ENCODE peak calls at places on chromosomes 12 and 14, in five cellular contexts. C is hippocampal formation; H is GM23248; A is CD4-positive, alpha-beta memory T cell; G is NCI-H345. Z is an unnamed sample.

GRCh38 chr12:57692500-57692899 is 1.4 kb upstream of the OS9 start:
- DNase-seq in G (no peak), C (no peak), H (no peak), A (no peak), Z (no peak)

GRCh38 chr12:132592261-132592970 is 18.0 kb downstream of the LRCOL1 start:
- DNase-seq in G (no peak), H (no peak), A (no peak), C (no peak), Z (no peak)

GRCh38 chr12:47832263-47832933 is 12.7 kb upstream of the HDAC7 start:
- DNase-seq in A (no peak), G (no peak), H (no peak), C (no peak), Z (no peak)

GRCh38 chr12:97800561-97800960 is 338.0 kb downstream of the RMST start:
- DNase-seq in G (no peak), H (no peak), A (no peak), C (no peak), Z (no peak)

GRCh38 chr12:94147991-94148840 is at the start of gene PLXNC1:
- DNase-seq in H (peak), C (peak), G (peak), A (peak), Z (peak)

GRCh38 chr12:42589465-42590323 is at the start of gene PRICKLE1:
- DNase-seq in C (no peak), A (no peak), H (peak), G (no peak), Z (peak)

GRCh38 chr12:95674088-95674595 is 116.4 kb downstream of the NTN4 start:
- DNase-seq in A (no peak), H (no peak), C (no peak), G (peak), Z (no peak)

GRCh38 chr14:95496690-95497241 is 19.7 kb downstream of the SYNE3 start:
- DNase-seq in G (no peak), H (no peak), C (no peak), A (no peak), Z (no peak)

GRCh38 chr12:103880299-103881142 is 39.5 kb upstream of the NT5DC3 start:
- DNase-seq in A (no peak), G (peak), H (no peak), C (no peak), Z (no peak)

GRCh38 chr14:103436533-103436932 is 51.3 kb downstream of the MARK3 start:
- DNase-seq in C (no peak), G (no peak), H (peak), A (no peak), Z (no peak)

GRCh38 chr12:96578526-96579125 is 89.2 kb downstream of the CFAP54 start:
- DNase-seq in A (peak), H (peak), C (no peak), G (peak), Z (peak)

GRCh38 chr12:111224196-111225066 is 144.5 kb downstream of the PHETA1 start:
- DNase-seq in A (no peak), G (no peak), H (no peak), C (no peak), Z (no peak)

GRCh38 chr14:102696332-102696731 is 80.9 kb upstream of the TRAF3 start:
- DNase-seq in A (no peak), C (no peak), H (no peak), G (no peak), Z (no peak)

GRCh38 chr14:85273099-85273677 is 256.8 kb upstream of the FLRT2 start:
- DNase-seq in C (no peak), H (peak), G (no peak), A (no peak), Z (no peak)

GRCh38 chr12:124921200-124922008 is 7.0 kb upstream of the UBC start:
- DNase-seq in A (peak), G (no peak), H (peak), C (no peak), Z (no peak)

GRCh38 chr12:105561981-105562726 is 231.7 kb downstream of the C12orf75 start:
- DNase-seq in G (peak), H (peak), A (no peak), C (no peak), Z (peak)

GRCh38 chr12:29569392-29569791 is 71.9 kb upstream of the OVCH1 start:
- DNase-seq in H (peak), A (no peak), G (no peak), C (no peak), Z (no peak)

GRCh38 chr14:105315941-105316562 is 1.5 kb downstream of the PACS2 start:
- DNase-seq in A (no peak), C (no peak), H (peak), G (no peak), Z (no peak)

GRCh38 chr14:85131523-85131922 is 398.4 kb upstream of the FLRT2 start:
- DNase-seq in H (no peak), C (no peak), A (no peak), G (no peak), Z (no peak)

GRCh38 chr12:76645934-76646333 is 86.4 kb upstream of the OSBPL8 start:
- DNase-seq in A (no peak), C (no peak), H (no peak), G (no peak), Z (no peak)

GRCh38 chr14:89254201-89254919 is 162.7 kb downstream of the FOXN3 start:
- DNase-seq in C (no peak), A (no peak), H (no peak), G (no peak), Z (no peak)

GRCh38 chr12:13005649-13006048 is 5.6 kb upstream of the HEBP1 start:
- DNase-seq in G (no peak), H (no peak), C (no peak), A (no peak), Z (no peak)

GRCh38 chr14:65354715-65355114 is 57.8 kb upstream of the FUT8 start:
- DNase-seq in C (no peak), H (no peak), A (no peak), G (no peak), Z (no peak)

GRCh38 chr12:130933269-130933995 is 20.3 kb upstream of the ADGRD1 start:
- DNase-seq in A (no peak), G (no peak), C (no peak), H (no peak), Z (no peak)

GRCh38 chr12:71426648-71427047 is 12.9 kb upstream of the LGR5 start:
- DNase-seq in C (no peak), A (no peak), G (no peak), H (peak), Z (no peak)

GRCh38 chr12:58871557-58871956 is 48.7 kb downstream of the LRIG3 start:
- DNase-seq in C (no peak), H (peak), A (no peak), G (no peak), Z (no peak)

GRCh38 chr12:31728917-31729640 is at the start of gene AMN1:
- DNase-seq in G (peak), C (peak), A (peak), H (peak), Z (peak)

GRCh38 chr12:47097276-47097896 is 17.6 kb upstream of the AMIGO2 start:
- DNase-seq in A (no peak), H (peak), G (no peak), C (no peak), Z (no peak)

GRCh38 chr14:93085916-93086315 is 29.8 kb downstream of the ITPK1 start:
- DNase-seq in H (peak), A (no peak), C (no peak), G (no peak), Z (no peak)

GRCh38 chr14:72524230-72524629 is 369.7 kb downstream of the DPF3 start:
- DNase-seq in G (no peak), H (no peak), C (no peak), A (no peak), Z (no peak)

GRCh38 chr14:63951429-63951828 is 98.6 kb downstream of the SYNE2 start:
- DNase-seq in C (no peak), H (no peak), G (no peak), A (no peak), Z (no peak)

GRCh38 chr12:96892104-96892503 is 15.0 kb upstream of the NEDD1 start:
- DNase-seq in C (no peak), G (no peak), H (no peak), A (no peak), Z (no peak)

GRCh38 chr14:60647081-60647836 is 2.0 kb downstream of the SIX1 start:
- DNase-seq in A (no peak), C (no peak), H (peak), G (peak), Z (no peak)

Z was measured in HEK293T.